ENCODE peak calls at places on chromosome 1, in four cellular contexts. Y is brain microvascular endothelial cell, E is activated T-cell treated with anti-CD3 and anti-CD28 coated beads for 24 hours, K is uterus. T is an unnamed sample.

GRCh38 chr1:71427066-71427465 is 346.2 kb upstream of the ZRANB2 start:
- DNase-seq in Y (no peak), E (no peak), K (no peak), T (no peak)

GRCh38 chr1:226960944-226961765 is 21.1 kb downstream of the COQ8A start:
- DNase-seq in Y (no peak), E (no peak), K (no peak), T (no peak)

GRCh38 chr1:236209185-236209584 is 66.8 kb downstream of the GPR137B start:
- DNase-seq in Y (no peak), E (no peak), K (no peak), T (no peak)

GRCh38 chr1:115218696-115219095 is 119.4 kb downstream of the NGF start:
- DNase-seq in Y (no peak), E (no peak), K (no peak), T (no peak)

GRCh38 chr1:32327204-32327603 is 8.8 kb downstream of the MARCKSL1 start:
- DNase-seq in Y (no peak), E (no peak), K (no peak), T (no peak)

GRCh38 chr1:168368131-168368530 is 87.5 kb downstream of the TBX19 start:
- DNase-seq in Y (no peak), E (no peak), K (no peak), T (no peak)

GRCh38 chr1:65146908-65147423 is 1.0 kb upstream of the AK4 start:
- DNase-seq in Y (no peak), E (no peak), K (no peak), T (no peak)

GRCh38 chr1:42379794-42380616 is 587 bp upstream of the RIMKLA start:
- DNase-seq in Y (peak), E (no peak), K (no peak), T (peak)

GRCh38 chr1:234842726-234843641 is 233.0 kb upstream of the IRF2BP2 start:
- DNase-seq in Y (no peak), E (peak), K (no peak), T (peak)

GRCh38 chr1:219324629-219325367 is 151.1 kb downstream of the LYPLAL1 start:
- DNase-seq in Y (peak), E (no peak), K (no peak), T (peak)

GRCh38 chr1:219660666-219661463 is 48.0 kb upstream of the ZC3H11B start:
- DNase-seq in Y (peak), E (no peak), K (peak), T (peak)

GRCh38 chr1:156571261-156571958 is 955 bp downstream of the IQGAP3 start:
- DNase-seq in Y (peak), E (no peak), K (no peak), T (peak)

GRCh38 chr1:61318319-61319125 is 236.2 kb downstream of the NFIA start:
- DNase-seq in Y (peak), E (no peak), K (peak), T (peak)

GRCh38 chr1:22626219-22626902 is 10.1 kb upstream of the C1QA start:
- DNase-seq in Y (no peak), E (no peak), K (no peak), T (no peak)